ENCODE peak calls at places on chromosomes 16 and 17, in ten cellular contexts. F is T-helper 17 cell; D is NCI-H460; G is naive thymus-derived CD8-positive, alpha-beta T cell; P is ELR; Y is GM06990; A is mucosa of gallbladder; L is amniotic stem cell; I is HCT116; K is stimulated activated CD4-positive, alpha-beta T cell treated with anti-CD3 and anti-CD28 coated beads, Interleukin-2, amount 100 ng/mL, for 24 hours. U is an unnamed sample.

GRCh38 chr17:47838636-47839035 is 2.4 kb downstream of the SCRN2 start:
- DNase-seq in P (no peak), G (no peak), F (no peak), D (no peak), Y (no peak), L (no peak), A (no peak), I (no peak), K (no peak), U (no peak)

GRCh38 chr16:47143677-47144558 is at the start of gene NETO2:
- DNase-seq in L (peak; percentile 25), P (peak; percentile 63), F (peak; percentile 64), I (no peak), K (peak; percentile 74), G (peak; percentile 52), A (peak; percentile 55), D (peak; percentile 43), Y (peak; percentile 82), U (no peak)

GRCh38 chr16:57590654-57591085 is 37.8 kb upstream of the ADGRG1 start:
- DNase-seq in K (no peak), D (peak; percentile 33), Y (no peak), L (peak; percentile 12), F (no peak), I (peak; percentile 28), A (peak; percentile 9), G (no peak), P (peak; percentile 89), U (peak; percentile 53)

GRCh38 chr17:27207073-27207511 is 86.8 kb upstream of the WSB1 start:
- DNase-seq in A (no peak), I (peak; percentile 22), L (peak; percentile 32), G (no peak), D (peak; percentile 44), P (peak; percentile 81), F (no peak), Y (no peak), K (no peak), U (peak; percentile 36)

GRCh38 chr17:39867891-39868553 is at the start of gene ZPBP2:
- DNase-seq in F (peak; percentile 54), K (peak; percentile 71), D (no peak), P (no peak), Y (peak; percentile 90), L (no peak), G (no peak), I (no peak), A (no peak), U (no peak)

GRCh38 chr17:15912416-15912955 is 32.4 kb upstream of the ADORA2B start:
- DNase-seq in K (no peak), P (no peak), A (no peak), G (no peak), Y (no peak), F (no peak), D (no peak), I (no peak), L (no peak), U (no peak)

GRCh38 chr17:34980353-34980680 is at the start of gene LIG3:
- DNase-seq in I (peak; percentile 86), L (peak; percentile 87), D (peak; percentile 92), F (peak; percentile 83), K (peak; percentile 96), G (peak; percentile 95), A (peak; percentile 95), Y (peak; percentile 95), P (peak; percentile 95), U (peak; percentile 51)

GRCh38 chr16:18931756-18932155 is 5.5 kb upstream of the SMG1 start:
- DNase-seq in I (no peak), A (no peak), G (no peak), K (no peak), P (no peak), Y (peak; percentile 47), L (no peak), F (no peak), D (no peak), U (no peak)

GRCh38 chr16:58815188-58815888 is 81.2 kb upstream of the GOT2 start:
- DNase-seq in I (no peak), G (no peak), A (no peak), P (peak; percentile 1), Y (no peak), K (no peak), D (no peak), F (no peak), L (no peak), U (no peak)

GRCh38 chr16:71878911-71879310 is 5.1 kb downstream of the ZNF821 start:
- DNase-seq in Y (no peak), F (no peak), A (no peak), L (no peak), P (no peak), K (no peak), D (no peak), I (no peak), G (no peak), U (no peak)

GRCh38 chr17:17051791-17052461 is 9.7 kb downstream of the MPRIP start:
- DNase-seq in Y (no peak), P (peak; percentile 49), L (no peak), K (no peak), A (no peak), I (no peak), D (no peak), G (no peak), F (no peak), U (no peak)

GRCh38 chr16:10566613-10567012 is 13.8 kb downstream of the EMP2 start:
- DNase-seq in Y (no peak), I (no peak), F (no peak), G (no peak), P (no peak), A (no peak), K (no peak), D (no peak), L (no peak), U (no peak)

GRCh38 chr17:47276444-47276843 is 22.8 kb downstream of the ITGB3 start:
- DNase-seq in Y (no peak), A (no peak), K (no peak), G (no peak), L (no peak), D (no peak), F (no peak), P (no peak), I (no peak), U (no peak)

GRCh38 chr16:49961087-49961486 is 63.9 kb upstream of the CNEP1R1 start:
- DNase-seq in P (no peak), G (no peak), D (no peak), I (no peak), F (no peak), L (no peak), K (no peak), A (no peak), Y (no peak), U (no peak)

GRCh38 chr17:81176656-81177055 is 10.6 kb upstream of the AATK start:
- DNase-seq in D (no peak), G (no peak), Y (no peak), I (no peak), P (no peak), F (no peak), K (no peak), L (no peak), A (no peak), U (no peak)

GRCh38 chr17:65143899-65144590 is 6.9 kb downstream of the RGS9 start:
- DNase-seq in A (no peak), L (no peak), D (no peak), I (no peak), F (no peak), G (no peak), Y (no peak), K (no peak), P (no peak), U (no peak)

GRCh38 chr17:44565866-44566443 is 8.7 kb downstream of the FZD2 start:
- DNase-seq in P (peak; percentile 48), K (peak; percentile 26), F (no peak), G (no peak), Y (no peak), I (no peak), A (no peak), L (no peak), D (no peak), U (no peak)

GRCh38 chr17:79473111-79473835 is 137.6 kb downstream of the RBFOX3 start:
- DNase-seq in L (no peak), F (no peak), A (no peak), D (peak; percentile 86), P (no peak), Y (no peak), I (no peak), G (no peak), K (no peak), U (no peak)

GRCh38 chr16:20676268-20676828 is 21.1 kb downstream of the ACSM1 start:
- DNase-seq in I (no peak), K (no peak), F (no peak), A (no peak), L (no peak), G (no peak), P (no peak), Y (no peak), D (no peak), U (no peak)

GRCh38 chr16:58299757-58300349 is 5.0 kb upstream of the PRSS54 start:
- DNase-seq in K (peak; percentile 31), G (no peak), F (no peak), P (peak; percentile 51), I (peak; percentile 13), A (no peak), D (peak; percentile 18), Y (no peak), L (no peak), U (no peak)

GRCh38 chr17:39011907-39012468 is 44.8 kb upstream of the FBXO47 start:
- DNase-seq in K (no peak), D (no peak), Y (no peak), I (no peak), P (no peak), A (no peak), F (no peak), L (no peak), G (no peak), U (no peak)

GRCh38 chr17:4852504-4853075 is 19.4 kb downstream of the MINK1 start:
- DNase-seq in P (peak; percentile 37), K (no peak), A (no peak), G (peak; percentile 48), L (peak; percentile 25), F (no peak), Y (no peak), D (no peak), I (no peak), U (no peak)

GRCh38 chr16:65083181-65083845 is 38.5 kb downstream of the CDH11 start:
- DNase-seq in K (no peak), G (no peak), P (no peak), A (no peak), L (no peak), F (no peak), D (no peak), Y (no peak), I (no peak), U (no peak)

GRCh38 chr17:29621751-29622194 is 939 bp downstream of the CORO6 start:
- DNase-seq in F (no peak), Y (no peak), D (no peak), A (no peak), K (no peak), G (no peak), P (no peak), I (no peak), L (no peak), U (no peak)

GRCh38 chr16:50298591-50299507 is 32.5 kb downstream of the ADCY7 start:
- DNase-seq in G (no peak), D (no peak), L (no peak), Y (peak; percentile 6), F (no peak), P (no peak), K (no peak), I (no peak), A (no peak), U (no peak)

GRCh38 chr16:9966569-9967157 is 215.6 kb downstream of the GRIN2A start:
- DNase-seq in L (no peak), I (no peak), Y (peak; percentile 40), G (no peak), F (no peak), P (peak; percentile 55), A (no peak), K (no peak), D (no peak), U (peak; percentile 28)

GRCh38 chr17:77186141-77186604 is 45.4 kb downstream of the SEC14L1 start:
- DNase-seq in K (peak; percentile 8), L (no peak), D (no peak), Y (peak; percentile 70), A (no peak), P (no peak), F (no peak), G (peak; percentile 21), I (no peak), U (no peak)

GRCh38 chr16:89264800-89265550 is 47.5 kb downstream of the ZNF778 start:
- DNase-seq in G (no peak), P (no peak), L (no peak), D (no peak), Y (no peak), I (no peak), A (no peak), K (no peak), F (no peak), U (no peak)